ENCODE peak calls at places on chromosome 19, in six cellular contexts. One of them, this sample, is unnamed.
A peak's percentile ranks its signal among the peaks of the same experiment; 100 is the strongest.

GRCh38 chr19:16315825-16316505 is 8.7 kb upstream of the KLF2 start:
- DNase-seq in stimulated activated CD4-positive, alpha-beta T cell treated with anti-CD3 and anti-CD28 coated beads, Interleukin-1b, Interleukin-23, amount 100 ng/mL, for 24 hours: no peak
- DNase-seq in EL: peak; percentile 97
- DNase-seq in neural progenitor cell: no peak
- DNase-seq in mesenteric fat pad: no peak
- DNase-seq in stimulated activated naive B cell treated with anti-CD40 and anti-IgM and Interleukin-4, amounts not matched to agents 10 μg/mL and 1 μg/mL and 100 μg/mL, for 72 hours: no peak
- DNase-seq in this sample: no peak

GRCh38 chr19:44752816-44753618 is 4.5 kb downstream of the BCL3 start:
- DNase-seq in stimulated activated CD4-positive, alpha-beta T cell treated with anti-CD3 and anti-CD28 coated beads, Interleukin-1b, Interleukin-23, amount 100 ng/mL, for 24 hours: peak; percentile 94
- DNase-seq in EL: peak; percentile 98
- DNase-seq in neural progenitor cell: peak; percentile 41
- DNase-seq in mesenteric fat pad: peak; percentile 96
- DNase-seq in stimulated activated naive B cell treated with anti-CD40 and anti-IgM and Interleukin-4, amounts not matched to agents 10 μg/mL and 1 μg/mL and 100 μg/mL, for 72 hours: peak; percentile 96
- DNase-seq in this sample: peak; percentile 72

GRCh38 chr19:49491030-49491803 is 3.8 kb downstream of the RPL13A start:
- DNase-seq in stimulated activated CD4-positive, alpha-beta T cell treated with anti-CD3 and anti-CD28 coated beads, Interleukin-1b, Interleukin-23, amount 100 ng/mL, for 24 hours: no peak
- DNase-seq in EL: no peak
- DNase-seq in neural progenitor cell: peak; percentile 1
- DNase-seq in mesenteric fat pad: no peak
- DNase-seq in stimulated activated naive B cell treated with anti-CD40 and anti-IgM and Interleukin-4, amounts not matched to agents 10 μg/mL and 1 μg/mL and 100 μg/mL, for 72 hours: no peak
- DNase-seq in this sample: no peak

GRCh38 chr19:38434549-38435051 is 1.1 kb downstream of the RYR1 start:
- DNase-seq in stimulated activated CD4-positive, alpha-beta T cell treated with anti-CD3 and anti-CD28 coated beads, Interleukin-1b, Interleukin-23, amount 100 ng/mL, for 24 hours: no peak
- DNase-seq in EL: no peak
- DNase-seq in neural progenitor cell: peak; percentile 94
- DNase-seq in mesenteric fat pad: no peak
- DNase-seq in stimulated activated naive B cell treated with anti-CD40 and anti-IgM and Interleukin-4, amounts not matched to agents 10 μg/mL and 1 μg/mL and 100 μg/mL, for 72 hours: no peak
- DNase-seq in this sample: peak; percentile 94

GRCh38 chr19:11781295-11782057 is 14.7 kb downstream of the ZNF441 start:
- DNase-seq in stimulated activated CD4-positive, alpha-beta T cell treated with anti-CD3 and anti-CD28 coated beads, Interleukin-1b, Interleukin-23, amount 100 ng/mL, for 24 hours: no peak
- DNase-seq in EL: no peak
- DNase-seq in neural progenitor cell: no peak
- DNase-seq in mesenteric fat pad: no peak
- DNase-seq in stimulated activated naive B cell treated with anti-CD40 and anti-IgM and Interleukin-4, amounts not matched to agents 10 μg/mL and 1 μg/mL and 100 μg/mL, for 72 hours: no peak
- DNase-seq in this sample: no peak

GRCh38 chr19:9913237-9914000 is 22.9 kb downstream of the OLFM2 start:
- DNase-seq in stimulated activated CD4-positive, alpha-beta T cell treated with anti-CD3 and anti-CD28 coated beads, Interleukin-1b, Interleukin-23, amount 100 ng/mL, for 24 hours: no peak
- DNase-seq in EL: peak; percentile 28
- DNase-seq in neural progenitor cell: peak; percentile 68
- DNase-seq in mesenteric fat pad: no peak
- DNase-seq in stimulated activated naive B cell treated with anti-CD40 and anti-IgM and Interleukin-4, amounts not matched to agents 10 μg/mL and 1 μg/mL and 100 μg/mL, for 72 hours: no peak
- DNase-seq in this sample: peak; percentile 41

GRCh38 chr19:43781630-43782310 is 997 bp upstream of the KCNN4 start:
- DNase-seq in stimulated activated CD4-positive, alpha-beta T cell treated with anti-CD3 and anti-CD28 coated beads, Interleukin-1b, Interleukin-23, amount 100 ng/mL, for 24 hours: no peak
- DNase-seq in EL: no peak
- DNase-seq in neural progenitor cell: no peak
- DNase-seq in mesenteric fat pad: no peak
- DNase-seq in stimulated activated naive B cell treated with anti-CD40 and anti-IgM and Interleukin-4, amounts not matched to agents 10 μg/mL and 1 μg/mL and 100 μg/mL, for 72 hours: no peak
- DNase-seq in this sample: no peak

GRCh38 chr19:49781394-49781793 is 14.6 kb downstream of the AP2A1 start:
- DNase-seq in stimulated activated CD4-positive, alpha-beta T cell treated with anti-CD3 and anti-CD28 coated beads, Interleukin-1b, Interleukin-23, amount 100 ng/mL, for 24 hours: no peak
- DNase-seq in EL: no peak
- DNase-seq in neural progenitor cell: no peak
- DNase-seq in mesenteric fat pad: no peak
- DNase-seq in stimulated activated naive B cell treated with anti-CD40 and anti-IgM and Interleukin-4, amounts not matched to agents 10 μg/mL and 1 μg/mL and 100 μg/mL, for 72 hours: no peak
- DNase-seq in this sample: no peak

GRCh38 chr19:31715249-31715944 is 366.2 kb upstream of the TSHZ3 start:
- DNase-seq in stimulated activated CD4-positive, alpha-beta T cell treated with anti-CD3 and anti-CD28 coated beads, Interleukin-1b, Interleukin-23, amount 100 ng/mL, for 24 hours: no peak
- DNase-seq in EL: no peak
- DNase-seq in neural progenitor cell: no peak
- DNase-seq in mesenteric fat pad: no peak
- DNase-seq in stimulated activated naive B cell treated with anti-CD40 and anti-IgM and Interleukin-4, amounts not matched to agents 10 μg/mL and 1 μg/mL and 100 μg/mL, for 72 hours: no peak
- DNase-seq in this sample: no peak

This sample was measured in WTC11.